ENCODE peak calls at places on chromosomes 3 and 15, in nine cellular contexts. N is uterus, J is HepG2, Q is upper lobe of right lung, S is Peyer's patch, Y is PC-9, U is lung, M is sigmoid colon, H is HCT116. O is an unnamed sample. For H3K27me3 and H3K4me1, the result is how much of the 10 kb centered on the place peaks cover.

GRCh38 chr3:142273501-142273900 is 48.1 kb upstream of the GK5 start:
- DNase-seq in Q (no peak), Y (no peak), H (no peak), M (no peak), N (no peak), J (no peak), S (no peak), U (no peak), O (no peak)

GRCh38 chr3:38084019-38084968 is 45.3 kb downstream of the DLEC1 start:
- DNase-seq in H (no peak), J (peak), M (no peak), U (no peak), N (no peak), S (no peak), Y (no peak), Q (peak), O (no peak)

GRCh38 chr15:84648539-84648938 is 5.5 kb downstream of the WDR73 start:
- DNase-seq in H (no peak), S (no peak), M (peak), U (peak), Q (peak), J (no peak), N (no peak), Y (no peak), O (no peak)

GRCh38 chr3:170258105-170258487 is 35.9 kb downstream of the PRKCI start:
- DNase-seq in J (no peak), U (no peak), M (no peak), Y (no peak), S (no peak), N (no peak), Q (no peak), H (peak), O (no peak)

GRCh38 chr3:9399746-9400145 is 2.3 kb downstream of the SETD5 start:
- DNase-seq in S (peak), Y (peak), J (peak), N (peak), Q (peak), U (peak), H (peak), M (peak), O (no peak)

GRCh38 chr15:100671858-100672543 is 69.6 kb downstream of the ASB7 start:
- DNase-seq in H (peak), J (peak), M (no peak), U (no peak), Q (no peak), Y (no peak), S (no peak), N (peak), O (no peak)

GRCh38 chr15:71252036-71252898 is 137.0 kb downstream of the THSD4 start:
- DNase-seq in U (no peak), N (peak), M (no peak), Y (peak), H (peak), Q (no peak), J (no peak), S (peak), O (no peak)

GRCh38 chr3:185176756-185177359 is 24.0 kb upstream of the C3orf70 start:
- DNase-seq in Q (no peak), S (no peak), H (peak), Y (peak), N (no peak), J (peak), U (no peak), M (no peak), O (no peak)

GRCh38 chr15:89673162-89673506 is 6.0 kb downstream of the PLIN1 start:
- DNase-seq in U (no peak), Q (no peak), N (no peak), M (no peak), S (no peak), H (peak), Y (no peak), J (peak), O (no peak)

GRCh38 chr3:116339441-116340028 is 105.8 kb downstream of the LSAMP start:
- DNase-seq in Y (no peak), U (peak), N (no peak), Q (no peak), M (peak), S (no peak), H (no peak), J (no peak), O (no peak)

GRCh38 chr15:25739687-25740121 is 123.4 kb downstream of the ATP10A start:
- DNase-seq in H (no peak), J (no peak), S (peak), Y (no peak), Q (no peak), M (no peak), N (no peak), U (no peak), O (peak)

GRCh38 chr3:74631771-74632170 is 17.3 kb upstream of the CNTN3 start:
- DNase-seq in H (no peak), Q (no peak), S (no peak), M (no peak), Y (no peak), U (no peak), N (no peak), J (no peak), O (no peak)

GRCh38 chr15:68213991-68214837 is 9.1 kb upstream of the CALML4 start:
- DNase-seq in S (peak), Y (no peak), M (peak), Q (no peak), J (no peak), U (no peak), N (no peak), H (no peak), O (no peak)

GRCh38 chr3:46930176-46930944 is 46.2 kb downstream of the CCDC12 start:
- DNase-seq in S (peak), H (no peak), M (peak), U (no peak), J (no peak), Y (no peak), N (no peak), Q (peak), O (no peak)

GRCh38 chr15:100041380-100041779 is 300.4 kb downstream of the ADAMTS17 start:
- DNase-seq in J (no peak), S (no peak), Q (no peak), N (no peak), Y (no peak), H (no peak), M (no peak), U (no peak), O (no peak)

GRCh38 chr3:173465112-173465511 is 67.6 kb downstream of the NLGN1 start:
- DNase-seq in Y (no peak), M (no peak), U (no peak), Q (no peak), S (no peak), H (no peak), N (no peak), J (no peak), O (no peak)

GRCh38 chr3:188746291-188746783 is 425.4 kb upstream of the TPRG1 start:
- DNase-seq in Y (no peak), H (no peak), U (no peak), S (no peak), Q (no peak), N (no peak), J (peak), M (no peak), O (no peak)

GRCh38 chr3:110198717-110199587 is 861.6 kb upstream of the DPPA4 start:
- DNase-seq in M (no peak), N (no peak), J (no peak), S (peak), Y (no peak), Q (peak), H (no peak), U (peak), O (no peak)

GRCh38 chr3:70811880-70812279 is 499.4 kb upstream of the MDFIC2 start:
- DNase-seq in S (no peak), U (no peak), N (peak), M (peak), Q (no peak), Y (no peak), J (no peak), H (no peak), O (no peak)

GRCh38 chr15:92097473-92098178 is 244.1 kb downstream of the SLCO3A1 start:
- DNase-seq in J (peak), Q (no peak), Y (no peak), M (no peak), H (peak), N (no peak), S (peak), U (no peak), O (peak)

GRCh38 chr3:112973325-112974177 is 1.4 kb downstream of the CD200R1 start:
- DNase-seq in Q (no peak), S (no peak), M (no peak), H (no peak), U (no peak), Y (no peak), N (no peak), J (no peak), O (peak)

GRCh38 chr3:81643721-81644120 is 117.7 kb downstream of the GBE1 start:
- DNase-seq in Q (no peak), U (no peak), J (peak), H (peak), Y (no peak), M (no peak), S (no peak), N (no peak), O (no peak)

GRCh38 chr3:132394334-132394733 is 23.0 kb upstream of the DNAJC13 start:
- DNase-seq in Q (no peak), Y (no peak), U (no peak), J (no peak), S (no peak), M (no peak), H (no peak), N (peak), O (no peak)

GRCh38 chr3:149371001-149371722 is 6.3 kb downstream of the TM4SF1 start:
- DNase-seq in J (peak), H (no peak), U (no peak), Y (peak), S (no peak), M (no peak), Q (no peak), N (no peak), O (no peak)

GRCh38 chr15:44873103-44873502 is 83.4 kb upstream of the TERB2 start:
- DNase-seq in M (no peak), N (no peak), H (no peak), Y (no peak), S (no peak), J (no peak), Q (no peak), U (no peak), O (no peak)

DNA sequence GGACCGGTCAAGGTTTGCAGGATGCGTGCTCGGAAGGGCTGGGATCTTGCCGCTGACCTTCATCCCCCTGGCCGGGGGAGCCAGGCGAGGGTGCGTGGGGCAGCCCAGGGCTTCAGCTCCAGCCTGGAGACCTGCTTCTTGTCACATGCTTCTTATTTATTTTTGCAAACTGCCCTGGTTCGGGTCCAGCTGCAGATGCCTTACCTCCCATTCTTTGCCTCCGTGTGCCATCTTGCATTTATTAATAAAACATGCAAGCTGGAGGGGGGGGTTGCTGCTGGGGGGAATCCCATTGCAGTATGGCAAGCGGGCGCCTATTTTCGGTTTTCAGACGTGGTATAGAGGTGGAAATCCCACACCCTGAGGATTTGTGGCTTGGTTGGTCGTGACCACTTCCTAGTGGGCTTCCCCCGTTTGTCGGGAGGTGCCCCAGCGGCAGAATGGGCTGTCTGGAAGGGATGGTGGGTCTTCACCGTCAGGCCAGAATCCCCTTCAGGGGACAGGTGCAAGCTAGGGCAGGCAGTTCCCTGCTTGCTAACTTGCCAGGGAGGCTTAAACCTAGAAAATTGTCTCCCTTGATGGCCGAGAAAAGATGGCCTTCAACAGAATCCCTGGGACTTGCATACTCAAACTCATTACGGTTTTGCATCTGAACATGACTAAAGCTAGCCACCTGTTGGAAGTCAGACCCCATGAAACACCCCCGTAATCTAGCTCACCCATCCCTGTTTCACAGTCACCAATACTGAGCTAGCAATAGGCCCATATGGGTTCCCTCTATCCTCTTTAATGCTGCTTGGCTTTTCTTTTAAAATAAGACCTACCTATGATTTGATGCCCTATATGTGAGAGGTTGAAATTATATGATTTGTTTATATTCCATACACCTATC is 559 bp downstream of the TMEM266 start:
- DNase-seq in Q (no peak), M (no peak), U (no peak), H (no peak), Y (no peak), J (no peak), S (no peak), N (no peak), O (no peak)
- H3K27me3 ChIP-seq in Q (under half), M (under half), U (under half), H (under half), Y (under half), J (under half), S (under half), N (under half), O (under half)

GRCh38 chr3:165994293-165994692 is 157.1 kb upstream of the BCHE start:
- DNase-seq in J (no peak), N (no peak), Q (no peak), M (no peak), S (no peak), H (no peak), Y (no peak), U (no peak), O (no peak)
- H3K4me3 ChIP-seq in J (no peak), N (no peak), Q (no peak), M (no peak), S (no peak), H (no peak), Y (no peak), U (no peak), O (no peak)

GRCh38 chr3:69104585-69104984 is 17.8 kb downstream of the LMOD3 start:
- DNase-seq in S (no peak), U (no peak), J (no peak), Y (no peak), Q (no peak), M (no peak), N (no peak), H (no peak), O (no peak)

GRCh38 chr3:69105320-69105719 is 17.1 kb downstream of the LMOD3 start:
- DNase-seq in N (no peak), U (no peak), S (no peak), M (no peak), H (no peak), Y (no peak), Q (no peak), J (no peak), O (no peak)

GRCh38 chr3:69099576-69099975 is 14.8 kb downstream of the ARL6IP5 start:
- DNase-seq in J (no peak), H (no peak), U (no peak), M (no peak), Y (no peak), N (no peak), S (no peak), Q (no peak), O (no peak)

GRCh38 chr3:69103123-69103522 is 18.4 kb downstream of the ARL6IP5 start:
- DNase-seq in J (no peak), S (no peak), Y (no peak), M (no peak), Q (no peak), N (no peak), H (no peak), U (no peak), O (no peak)

DNA sequence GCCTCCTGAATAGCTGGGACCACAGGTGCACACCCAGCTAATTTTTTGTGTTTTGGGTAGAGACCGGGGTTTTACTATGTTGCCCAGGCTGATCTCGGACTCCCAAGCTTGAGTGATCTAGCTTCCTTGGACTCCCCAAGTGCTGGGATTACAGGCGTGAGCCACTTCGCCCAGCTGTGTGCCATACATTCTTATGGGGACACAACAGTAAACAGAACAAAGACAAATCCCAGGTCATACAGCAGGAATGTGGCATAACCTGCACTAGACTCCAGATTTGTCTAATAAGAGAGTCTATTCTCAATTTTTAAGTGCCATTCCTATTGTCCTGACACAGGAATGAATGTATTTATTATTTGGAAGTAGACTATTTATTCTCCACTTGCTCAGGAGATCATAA is 17.6 kb downstream of the ARL6IP5 start:
- DNase-seq in N (no peak), H (no peak), Q (no peak), Y (peak), S (no peak), U (no peak), J (no peak), M (no peak), O (no peak)
- H3K4me1 ChIP-seq in N (under half), H (under half), Q (under half), Y (under half), S (under half), U (under half), J (under half), M (under half), O (under half)

GRCh38 chr3:168532135-168532534 is 436.4 kb upstream of the GOLIM4 start:
- DNase-seq in U (no peak), Q (no peak), M (no peak), H (no peak), Y (peak), S (no peak), N (no peak), J (no peak), O (no peak)
- H3K27me3 ChIP-seq in U (under half), Q (under half), M (under half), H (under half), Y (under half), S (under half), N (under half), J (under half), O (under half)

DNA sequence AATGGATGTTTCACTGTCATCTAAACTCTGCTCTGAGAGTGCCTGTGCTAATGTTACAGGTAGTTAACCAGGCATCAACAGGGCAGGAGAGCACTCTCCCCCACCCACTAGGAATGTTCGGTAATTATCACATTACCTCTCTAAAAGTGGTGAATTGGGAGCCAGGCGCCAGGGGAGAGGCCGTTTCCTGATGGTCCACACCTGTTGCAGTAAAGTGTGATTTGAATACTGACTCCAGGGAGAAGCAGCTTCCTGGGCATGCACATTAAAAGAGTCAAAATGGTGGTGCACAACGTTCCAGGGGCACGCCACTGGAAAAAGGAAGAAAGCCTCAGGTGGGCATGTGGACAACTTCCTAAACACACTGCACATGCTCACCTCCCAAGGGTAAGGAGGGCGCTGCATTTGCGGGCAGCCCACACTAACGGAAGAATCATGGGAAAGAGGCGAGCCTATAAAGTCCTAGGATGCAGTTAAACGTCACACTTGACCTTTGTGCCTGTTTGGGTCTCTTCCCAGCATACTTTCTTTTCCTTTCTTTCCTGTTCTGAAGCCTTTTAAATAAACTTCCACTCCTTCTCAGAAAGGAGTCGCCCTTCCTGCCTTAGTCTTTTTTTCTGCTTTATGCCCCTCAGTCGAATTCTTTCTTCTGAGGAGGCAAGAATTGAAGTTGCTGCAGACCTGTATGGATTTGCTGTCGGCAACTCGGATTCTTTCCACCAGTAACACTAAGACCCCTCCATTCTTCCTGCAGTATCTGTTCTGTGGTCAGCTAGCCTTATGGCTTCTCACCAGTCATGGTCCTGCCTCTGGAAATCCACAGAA is 28.9 kb upstream of the GPD1L start:
- DNase-seq in Q (no peak), S (peak), U (no peak), Y (no peak), M (no peak), J (peak), N (peak), H (no peak), O (no peak)
- H3K4me3 ChIP-seq in Q (no peak), S (peak), U (no peak), Y (no peak), M (peak), J (peak), N (no peak), H (no peak), O (no peak)

DNA sequence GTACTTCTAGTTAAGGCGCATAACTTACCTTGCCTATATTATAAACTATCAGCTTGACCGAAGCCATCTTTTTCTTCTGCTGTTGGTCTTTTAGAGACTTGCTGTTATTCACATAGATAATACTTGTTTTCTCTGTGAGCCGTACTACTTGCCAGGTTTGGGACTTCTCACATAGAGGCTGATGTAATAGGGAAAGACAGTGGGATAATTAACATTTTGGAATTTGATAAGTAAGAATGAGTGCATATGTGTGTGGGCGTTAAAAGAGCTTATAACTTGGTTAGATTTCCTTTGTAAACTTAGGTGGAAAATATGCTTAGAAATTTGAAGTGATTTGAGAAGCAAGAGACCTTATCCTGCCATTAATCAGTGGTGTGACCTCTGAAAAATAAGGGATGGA is 47.8 kb downstream of the FNDC3B start:
- DNase-seq in M (no peak), J (no peak), H (no peak), N (no peak), Q (no peak), Y (no peak), U (no peak), S (no peak), O (no peak)
- H3K4me1 ChIP-seq in M (under half), J (half or more), H (under half), N (under half), Q (under half), Y (under half), U (under half), S (under half), O (under half)

GRCh38 chr3:147396709-147397046 is 9.7 kb downstream of the ZIC4 start:
- DNase-seq in M (no peak), H (no peak), Y (no peak), U (no peak), S (no peak), Q (no peak), J (no peak), N (no peak), O (no peak)
- H3K27me3 ChIP-seq in M (half or more), H (under half), Y (under half), U (under half), S (under half), Q (half or more), J (under half), N (under half), O (under half)